ENCODE peak calls at places on chromosomes 12 and 14, in ten cellular contexts. U, K, V, P, O, B, C, L, F and A are unnamed samples.

GRCh38 chr12:45273717-45274271 is 57.9 kb downstream of the ANO6 start:
- DNase-seq in V (no peak), L (no peak), U (peak; percentile 45), C (no peak), F (no peak), K (peak; percentile 94), P (no peak), B (peak; percentile 98), O (no peak), A (peak; percentile 74)

GRCh38 chr12:69000540-69001243 is 67.7 kb upstream of the CPM start:
- DNase-seq in P (no peak), F (no peak), C (no peak), B (no peak), U (no peak), O (no peak), K (peak; percentile 45), V (no peak), L (no peak), A (no peak)

GRCh38 chr12:47837190-47838171 is 17.8 kb upstream of the HDAC7 start:
- DNase-seq in F (peak; percentile 81), V (peak; percentile 62), K (peak; percentile 33), P (peak; percentile 91), O (peak; percentile 62), U (peak; percentile 61), C (peak; percentile 78), B (no peak), L (peak; percentile 78), A (no peak)

GRCh38 chr12:58728397-58728796 is 191.9 kb downstream of the LRIG3 start:
- DNase-seq in C (no peak), K (no peak), V (no peak), P (no peak), L (no peak), B (no peak), F (no peak), O (no peak), U (no peak), A (no peak)

GRCh38 chr12:100169345-100169744 is 26.7 kb upstream of the BLTP3B start:
- DNase-seq in V (no peak), U (no peak), C (no peak), O (no peak), P (no peak), K (no peak), L (no peak), F (no peak), B (no peak), A (no peak)

GRCh38 chr14:102323102-102323501 is 3.6 kb downstream of the ZNF839 start:
- DNase-seq in C (no peak), F (peak; percentile 70), O (no peak), V (no peak), P (peak; percentile 74), K (peak; percentile 56), B (peak; percentile 23), U (peak; percentile 47), L (peak; percentile 56), A (no peak)

GRCh38 chr14:74573421-74574091 is 38.5 kb downstream of the LTBP2 start:
- DNase-seq in U (no peak), L (no peak), C (no peak), B (no peak), F (no peak), K (no peak), V (no peak), O (no peak), P (peak; percentile 75), A (no peak)

GRCh38 chr12:123089631-123090353 is 61.1 kb downstream of the PITPNM2 start:
- DNase-seq in V (no peak), O (no peak), C (no peak), P (no peak), B (peak; percentile 97), L (no peak), U (no peak), F (no peak), K (peak; percentile 95), A (peak; percentile 97)

GRCh38 chr14:106417224-106418049 is 891.1 kb downstream of the TMEM121 start:
- DNase-seq in U (no peak), K (no peak), C (peak; percentile 77), B (no peak), V (peak; percentile 50), O (peak; percentile 86), F (peak; percentile 65), P (peak; percentile 74), L (peak; percentile 61), A (no peak)

GRCh38 chr12:81759215-81759991 is at the start of gene PPFIA2:
- DNase-seq in U (no peak), P (peak; percentile 81), O (peak; percentile 20), V (no peak), L (no peak), B (no peak), K (no peak), C (no peak), F (peak; percentile 60), A (no peak)

GRCh38 chr14:54253195-54253947 is 143.4 kb upstream of the CDKN3 start:
- DNase-seq in L (no peak), P (no peak), C (peak; percentile 14), U (peak; percentile 5), K (peak; percentile 69), B (peak; percentile 90), F (no peak), O (no peak), V (no peak), A (peak; percentile 81)

GRCh38 chr12:96392397-96392796 is 7.8 kb downstream of the CDK17 start:
- DNase-seq in P (no peak), C (no peak), F (no peak), O (no peak), K (no peak), B (no peak), U (no peak), L (no peak), V (no peak), A (no peak)

GRCh38 chr14:54901380-54902142 is 1.1 kb downstream of the GCH1 start:
- DNase-seq in O (no peak), L (peak; percentile 29), U (no peak), B (no peak), K (no peak), P (peak; percentile 50), F (peak; percentile 48), C (no peak), V (no peak), A (no peak)

GRCh38 chr12:69738351-69739286 is at the start of gene RAB3IP:
- DNase-seq in O (peak; percentile 91), K (peak; percentile 34), V (peak; percentile 88), P (peak; percentile 89), F (peak; percentile 99), L (peak; percentile 95), C (peak; percentile 99), U (peak; percentile 21), B (peak; percentile 35), A (no peak)

GRCh38 chr12:77893918-77894317 is 63.2 kb downstream of the NAV3 start:
- DNase-seq in C (no peak), P (peak; percentile 39), U (no peak), O (no peak), F (no peak), B (no peak), K (no peak), V (no peak), L (peak; percentile 68), A (no peak)

GRCh38 chr14:61559641-61560201 is 135.6 kb upstream of the HIF1A start:
- DNase-seq in U (no peak), F (peak; percentile 40), L (no peak), O (no peak), V (no peak), B (no peak), P (peak; percentile 42), K (no peak), C (no peak), A (no peak)

GRCh38 chr12:41277019-41277770 is 89.1 kb downstream of the PDZRN4 start:
- DNase-seq in U (no peak), V (no peak), P (peak; percentile 65), F (peak; percentile 34), C (peak; percentile 36), B (peak; percentile 10), L (no peak), K (peak; percentile 22), O (no peak), A (no peak)

GRCh38 chr14:21846227-21846885 is 172.7 kb upstream of the OR4E1 start:
- DNase-seq in V (peak; percentile 56), O (peak; percentile 68), L (peak; percentile 49), C (peak; percentile 18), F (peak; percentile 6), B (no peak), U (no peak), P (peak; percentile 77), K (no peak), A (no peak)

GRCh38 chr12:124273630-124274029 is 21.3 kb upstream of the RFLNA start:
- DNase-seq in L (no peak), U (no peak), V (no peak), F (peak; percentile 59), O (no peak), C (peak; percentile 78), P (peak; percentile 77), K (peak; percentile 18), B (peak; percentile 26), A (peak; percentile 50)

GRCh38 chr12:30874455-30875313 is 51.9 kb upstream of the TSPAN11 start:
- DNase-seq in P (no peak), V (no peak), B (no peak), C (no peak), U (no peak), F (peak; percentile 39), O (no peak), L (no peak), K (no peak), A (no peak)

GRCh38 chr12:31234955-31235867 is 90.7 kb downstream of the SINHCAF start:
- DNase-seq in L (peak; percentile 21), K (no peak), C (no peak), O (no peak), U (no peak), B (no peak), V (no peak), P (peak; percentile 74), F (peak; percentile 68), A (no peak)